ENCODE peak calls at places on chromosome 7, in seven cellular contexts. P, Y, V, T, G, I and R are unnamed samples.

GRCh38 chr7:4911111-4911828 is 27.8 kb upstream of the RADIL start:
- DNase-seq in P (no peak), I (no peak), G (no peak), V (no peak), Y (no peak), T (no peak), R (no peak)

GRCh38 chr7:8037151-8037550 is 68.6 kb downstream of the GLCCI1 start:
- DNase-seq in I (no peak), P (no peak), V (no peak), T (no peak), G (no peak), Y (no peak), R (no peak)

GRCh38 chr7:147774461-147774860 is 816.1 kb upstream of the C7orf33 start:
- DNase-seq in V (no peak), I (no peak), T (no peak), P (no peak), G (no peak), Y (no peak), R (no peak)

GRCh38 chr7:141463986-141464385 is 87.2 kb upstream of the AGK start:
- DNase-seq in G (no peak), V (no peak), T (no peak), I (no peak), Y (no peak), P (no peak), R (no peak)

GRCh38 chr7:112199035-112199655 is 7.1 kb downstream of the DOCK4 start:
- DNase-seq in V (no peak), P (no peak), G (no peak), I (no peak), Y (no peak), T (no peak), R (no peak)

GRCh38 chr7:114081606-114082425 is 163.0 kb upstream of the PPP1R3A start:
- DNase-seq in T (peak), P (no peak), Y (no peak), V (no peak), G (peak), I (peak), R (peak)

GRCh38 chr7:131606346-131607290 is 50.2 kb upstream of the PODXL start:
- DNase-seq in I (no peak), P (no peak), G (no peak), Y (no peak), V (no peak), T (no peak), R (no peak)

GRCh38 chr7:55164527-55164926 is 145.7 kb downstream of the EGFR start:
- DNase-seq in Y (no peak), V (no peak), T (no peak), G (no peak), P (no peak), I (no peak), R (no peak)

GRCh38 chr7:84025332-84025927 is 169.2 kb downstream of the SEMA3A start:
- DNase-seq in G (no peak), Y (peak), T (peak), V (no peak), P (no peak), I (peak), R (no peak)

GRCh38 chr7:46146454-46147255 is 225.6 kb upstream of the IGFBP3 start:
- DNase-seq in G (peak), I (no peak), V (no peak), Y (no peak), P (no peak), T (no peak), R (no peak)

GRCh38 chr7:130882396-130882795 is 148.4 kb upstream of the KLF14 start:
- DNase-seq in G (no peak), V (no peak), P (no peak), T (no peak), Y (no peak), I (no peak), R (no peak)

GRCh38 chr7:54812747-54813146 is 53.7 kb upstream of the SEC61G start:
- DNase-seq in T (no peak), V (no peak), I (no peak), Y (no peak), P (no peak), G (no peak), R (no peak)

GRCh38 chr7:106841896-106842390 is 23.1 kb upstream of the PIK3CG start:
- DNase-seq in I (no peak), G (peak), Y (no peak), V (no peak), T (no peak), P (no peak), R (no peak)

GRCh38 chr7:78080811-78081210 is 282.2 kb downstream of the PHTF2 start:
- DNase-seq in T (no peak), I (no peak), P (no peak), G (no peak), V (no peak), Y (no peak), R (no peak)

GRCh38 chr7:155457544-155458316 is at the start of gene EN2:
- DNase-seq in I (no peak), Y (no peak), T (no peak), G (peak), P (no peak), V (peak), R (no peak)

GRCh38 chr7:105270117-105270516 is 118.6 kb downstream of the SRPK2 start:
- DNase-seq in I (no peak), P (no peak), G (no peak), Y (peak), V (no peak), T (no peak), R (no peak)

GRCh38 chr7:116258734-116259133 is 48.4 kb downstream of the TES start:
- DNase-seq in T (peak), I (peak), P (peak), V (peak), G (peak), Y (no peak), R (peak)

GRCh38 chr7:30116771-30117170 is 18.0 kb upstream of the MTURN start:
- DNase-seq in Y (no peak), T (no peak), I (no peak), V (no peak), G (no peak), P (no peak), R (no peak)

GRCh38 chr7:48139461-48139860 is 31.8 kb upstream of the ABCA13 start:
- DNase-seq in I (peak), Y (no peak), V (no peak), P (no peak), G (no peak), T (peak), R (no peak)

GRCh38 chr7:5382281-5383041 is 41.2 kb downstream of the TNRC18 start:
- DNase-seq in Y (no peak), G (peak), I (no peak), P (no peak), T (no peak), V (peak), R (no peak)

GRCh38 chr7:43756368-43757072 is 2.0 kb upstream of the BLVRA start:
- DNase-seq in P (no peak), V (no peak), I (no peak), T (no peak), Y (no peak), G (no peak), R (no peak)

GRCh38 chr7:7902845-7903244 is 65.8 kb upstream of the GLCCI1 start:
- DNase-seq in Y (no peak), I (no peak), P (no peak), V (no peak), G (no peak), T (no peak), R (no peak)

GRCh38 chr7:29623976-29624375 is 60.3 kb downstream of the PRR15 start:
- DNase-seq in V (no peak), Y (no peak), T (no peak), G (no peak), I (no peak), P (no peak), R (no peak)

GRCh38 chr7:106883627-106884026 is 18.5 kb downstream of the PIK3CG start:
- DNase-seq in V (no peak), G (no peak), P (peak), I (no peak), T (no peak), Y (no peak), R (no peak)

GRCh38 chr7:7223250-7223649 is 40.9 kb downstream of the C1GALT1 start:
- DNase-seq in V (no peak), I (no peak), Y (no peak), T (no peak), G (no peak), P (no peak), R (no peak)

GRCh38 chr7:43905209-43905946 is 1.0 kb downstream of the URGCP start:
- DNase-seq in G (peak), V (no peak), T (peak), I (peak), P (no peak), Y (no peak), R (peak)

GRCh38 chr7:81990395-81990794 is 220.5 kb upstream of the HGF start:
- DNase-seq in G (no peak), T (no peak), I (peak), V (no peak), Y (no peak), P (no peak), R (no peak)

GRCh38 chr7:127107601-127108007 is 145.1 kb downstream of the GRM8 start:
- DNase-seq in G (peak), T (peak), V (peak), I (peak), P (peak), Y (no peak), R (peak)

GRCh38 chr7:121442845-121443244 is 46.7 kb upstream of the FAM3C start:
- DNase-seq in V (peak), Y (no peak), T (no peak), P (no peak), G (no peak), I (peak), R (peak)

GRCh38 chr7:113890326-113891030 is 28.3 kb downstream of the PPP1R3A start:
- DNase-seq in I (no peak), G (no peak), P (no peak), T (no peak), Y (no peak), V (no peak), R (no peak)

GRCh38 chr7:25926891-25927625 is 224.9 kb upstream of the NFE2L3 start:
- DNase-seq in V (no peak), T (no peak), P (no peak), G (no peak), Y (no peak), I (no peak), R (no peak)

GRCh38 chr7:151110941-151111645 is 24.8 kb downstream of the AGAP3 start:
- DNase-seq in T (peak), Y (no peak), G (peak), I (no peak), P (no peak), V (peak), R (peak)

GRCh38 chr7:99599836-99600235 is 1.8 kb downstream of the TMEM225B start:
- DNase-seq in Y (no peak), P (no peak), I (no peak), T (no peak), G (no peak), V (no peak), R (no peak)

GRCh38 chr7:134350682-134351081 is 34.0 kb upstream of the SLC35B4 start:
- DNase-seq in Y (no peak), G (no peak), I (no peak), T (no peak), V (no peak), P (no peak), R (no peak)
- TF ChIP-seq JUND in Y (no peak), G (no peak), I (no peak), T (no peak), V (no peak), P (no peak), R (no peak)

DNA sequence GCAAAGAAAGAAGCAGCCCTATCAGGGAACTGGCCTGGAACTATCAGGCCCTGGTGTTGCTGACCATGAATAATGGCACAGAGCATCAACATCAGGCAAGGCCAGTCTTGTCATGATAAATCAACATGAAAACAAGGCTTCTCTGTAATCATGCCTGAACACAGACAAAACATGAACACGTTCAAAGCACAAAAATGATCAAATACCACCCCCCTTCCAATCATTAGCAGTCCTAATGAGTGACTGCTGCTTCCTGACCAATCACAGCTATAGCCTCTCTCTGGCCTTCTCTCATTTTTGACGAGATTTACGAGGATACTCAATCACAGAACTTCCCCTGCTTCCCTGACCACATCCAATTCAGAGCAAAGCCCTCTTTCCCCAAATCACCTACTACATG is 2.2 kb downstream of the GSDME start:
- DNase-seq in I (no peak), T (no peak), V (no peak), G (no peak), P (no peak), Y (no peak), R (no peak)
- TF ChIP-seq JUND in I (no peak), T (no peak), V (no peak), G (no peak), P (no peak), Y (no peak), R (no peak)

DNA sequence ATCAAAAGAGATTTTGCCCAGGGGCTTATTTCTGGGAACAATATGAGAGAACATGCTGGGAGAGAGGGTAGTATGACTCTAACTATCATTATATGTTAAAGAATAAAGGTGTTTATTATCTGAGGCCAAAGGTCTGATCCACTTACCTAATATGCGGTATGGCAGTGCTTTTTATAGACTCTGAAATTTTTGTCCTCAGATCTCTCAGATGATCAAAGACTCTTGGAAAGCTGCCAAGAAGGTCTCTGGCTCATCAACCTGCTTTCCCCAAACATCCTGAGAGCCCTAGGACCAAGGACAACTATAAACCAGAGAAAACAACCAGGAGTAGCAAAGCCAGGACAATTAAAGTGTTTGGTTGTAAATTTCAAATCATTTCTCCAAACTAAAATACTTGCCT is 255.7 kb upstream of the LRRN3 start:
- DNase-seq in Y (no peak), G (peak), V (no peak), P (no peak), I (no peak), T (peak), R (no peak)
- TF ChIP-seq JUND in Y (no peak), G (no peak), V (no peak), P (no peak), I (no peak), T (no peak), R (no peak)

DNA sequence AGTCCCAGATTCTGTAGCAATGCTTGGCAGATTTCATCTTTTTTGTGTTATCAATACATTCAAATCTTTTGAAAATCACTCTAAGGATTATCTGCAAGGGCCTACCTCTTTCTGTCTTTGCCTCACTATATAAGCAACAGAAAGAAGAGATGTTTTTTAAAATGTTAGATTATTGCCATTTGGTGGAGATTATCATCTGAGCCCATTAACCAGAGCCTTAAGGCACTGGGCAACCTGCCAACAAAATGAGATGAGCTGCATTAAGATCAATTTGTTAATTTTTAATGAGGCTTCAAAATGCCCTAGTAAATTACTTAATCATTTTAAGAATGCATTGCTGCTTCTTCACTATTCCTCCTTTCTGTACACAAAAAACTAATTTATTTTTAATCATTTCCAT is 314.1 kb downstream of the SNX13 start:
- DNase-seq in V (no peak), I (no peak), P (no peak), G (peak), T (no peak), Y (no peak), R (no peak)
- TF ChIP-seq JUND in V (no peak), I (no peak), P (no peak), G (no peak), T (no peak), Y (no peak), R (no peak)

GRCh38 chr7:1920266-1920681 is 250.2 kb downstream of the ELFN1 start:
- DNase-seq in I (no peak), P (no peak), V (no peak), G (no peak), T (no peak), Y (no peak), R (no peak)

GRCh38 chr7:1917221-1918062 is 247.4 kb downstream of the ELFN1 start:
- DNase-seq in P (no peak), Y (no peak), V (no peak), I (no peak), G (no peak), T (no peak), R (no peak)

GRCh38 chr7:1918063-1918645 is 248.1 kb downstream of the ELFN1 start:
- DNase-seq in V (no peak), P (no peak), Y (no peak), T (no peak), G (no peak), I (no peak), R (no peak)

GRCh38 chr7:1919539-1920265 is 249.6 kb downstream of the ELFN1 start:
- DNase-seq in I (no peak), T (peak), G (no peak), Y (no peak), P (no peak), V (no peak), R (no peak)

GRCh38 chr7:1918881-1919525 is 248.9 kb downstream of the ELFN1 start:
- DNase-seq in I (no peak), P (no peak), V (no peak), T (no peak), Y (no peak), G (no peak), R (no peak)
- TF ChIP-seq JUND in I (no peak), P (no peak), V (no peak), T (no peak), Y (no peak), G (no peak), R (no peak)

GRCh38 chr7:65371468-65371867 is 2.2 kb upstream of the ZNF92 start:
- DNase-seq in V (no peak), G (no peak), Y (no peak), P (no peak), I (no peak), T (peak), R (no peak)
- TF ChIP-seq JUND in V (no peak), G (no peak), Y (no peak), P (no peak), I (no peak), T (no peak), R (no peak)

DNA sequence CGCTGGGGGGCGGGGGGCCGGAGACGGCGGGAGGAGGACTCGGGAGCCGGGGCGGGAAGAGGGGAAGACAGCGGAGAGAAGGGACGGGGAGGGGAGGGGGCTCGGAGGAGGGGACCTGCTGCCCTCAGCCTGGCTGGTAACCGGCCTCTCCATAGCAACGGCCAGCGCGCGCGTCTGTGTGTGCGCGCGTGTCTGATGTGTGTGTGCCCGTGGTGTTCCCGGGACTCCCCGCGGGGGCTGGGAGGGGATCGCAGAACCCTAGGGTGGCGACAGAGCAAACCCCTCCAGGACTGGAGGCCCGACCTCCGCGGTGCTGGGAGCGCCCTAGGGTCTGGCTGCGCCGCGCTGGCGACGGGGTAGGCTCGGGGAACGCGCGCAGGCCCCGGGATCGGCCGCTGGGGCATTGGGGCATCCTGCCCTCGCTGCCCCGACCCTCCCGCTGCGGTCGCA is 356.3 kb downstream of the DNAJB6 start:
- DNase-seq in P (no peak), V (no peak), Y (no peak), T (no peak), I (no peak), G (peak), R (no peak)
- TF ChIP-seq JUND in P (no peak), V (no peak), Y (no peak), T (no peak), I (no peak), G (no peak), R (no peak)

GRCh38 chr7:97971990-97972943 is 17.7 kb downstream of the OCM2 start:
- DNase-seq in P (peak), Y (no peak), V (peak), G (peak), T (peak), I (peak), R (peak)

GRCh38 chr7:97973206-97973658 is 16.8 kb downstream of the OCM2 start:
- DNase-seq in V (peak), G (peak), P (no peak), I (peak), T (no peak), Y (peak), R (no peak)

DNA sequence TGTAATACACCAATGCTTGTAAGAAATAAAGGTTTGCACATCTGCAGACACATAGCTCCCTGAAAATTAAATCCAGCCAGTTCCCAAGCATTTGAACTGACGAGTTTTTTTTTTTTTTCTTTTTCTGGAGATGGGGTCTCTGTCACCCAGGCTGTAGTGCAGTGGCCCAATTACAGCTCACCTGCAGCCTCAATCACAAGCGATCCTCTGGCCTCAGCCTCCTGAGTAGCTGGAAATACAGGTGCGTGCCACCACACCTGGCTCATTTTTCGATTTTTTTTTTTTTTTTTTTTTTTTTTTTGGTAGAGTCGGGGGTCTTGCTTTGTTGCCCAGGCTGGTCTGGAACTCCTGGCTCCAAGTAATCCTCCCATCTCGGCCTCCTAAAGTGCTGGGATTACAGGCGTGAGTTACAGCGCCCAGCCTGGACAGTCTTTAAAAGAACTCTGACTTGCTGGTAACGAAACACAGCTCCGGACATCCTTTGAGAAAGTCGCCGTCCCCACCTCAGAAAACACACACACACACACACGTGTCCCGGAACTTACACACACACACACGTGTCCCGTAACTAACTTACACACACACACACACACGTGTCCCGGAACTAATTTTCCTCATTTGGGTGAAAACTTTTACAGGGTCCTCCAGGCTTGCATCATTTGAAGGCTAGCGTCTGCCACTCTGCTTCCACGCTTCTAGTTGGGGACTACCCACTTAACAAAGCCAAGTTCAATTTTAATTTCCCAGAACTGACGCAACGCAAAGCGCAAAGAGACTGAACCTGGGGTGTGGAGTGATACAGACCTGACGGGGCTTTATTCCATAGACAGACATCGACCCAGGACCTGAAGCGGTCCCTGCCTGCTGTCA is 18.6 kb downstream of the OCM2 start:
- DNase-seq in G (peak), V (peak), I (no peak), Y (no peak), T (peak), P (peak), R (peak)
- TF ChIP-seq JUND in G (no peak), V (no peak), I (no peak), Y (no peak), T (no peak), P (no peak), R (no peak)